ENCODE peak calls at places on chromosomes 5 and 9, in ten cellular contexts. I is RWPE1; V is skeletal muscle cell; D is left ventricle myocardium inferior; M is amniotic stem cell; C is stimulated activated naive B cell treated with anti-CD40 and anti-IgM and Interleukin-4, amounts not matched to agents 10 μg/mL and 1 μg/mL and 100 μg/mL, for 72 hours; N is stimulated activated CD4-positive, alpha-beta T cell treated with anti-CD3 and anti-CD28 coated beads, Interleukin-4, amount 100 ng/mL, for 4 hours; B is astrocyte of the cerebellum; P is NCI-H1105; O is T follicular helper cell. G is an unnamed sample.
A peak's percentile ranks its signal among the peaks of the same experiment; 100 is the strongest.

GRCh38 chr9:131288217-131288616 is 1.3 kb upstream of the PLPP7 start:
- DNase-seq in I (no peak), V (no peak), D (no peak), N (no peak), B (no peak), P (no peak), O (no peak), M (no peak), C (no peak), G (no peak)

GRCh38 chr9:114900937-114901802 is 29.2 kb downstream of the TNFSF8 start:
- DNase-seq in O (no peak), M (no peak), I (no peak), N (no peak), P (no peak), C (no peak), D (no peak), B (no peak), V (no peak), G (no peak)

GRCh38 chr9:114417511-114417910 is 29.7 kb upstream of the AKNA start:
- DNase-seq in V (no peak), D (no peak), P (no peak), B (peak; percentile 66), I (peak; percentile 34), C (no peak), N (no peak), O (no peak), M (peak; percentile 48), G (no peak)

GRCh38 chr9:119941081-119941480 is 571.8 kb upstream of the BRINP1 start:
- DNase-seq in M (no peak), B (peak; percentile 63), D (no peak), P (no peak), N (no peak), C (no peak), I (no peak), O (no peak), V (no peak), G (no peak)

GRCh38 chr5:37830348-37830747 is 9.5 kb downstream of the GDNF start:
- DNase-seq in D (no peak), M (no peak), P (no peak), I (no peak), B (no peak), V (no peak), O (no peak), N (no peak), C (no peak), G (no peak)

GRCh38 chr9:121269888-121270254 is 1.9 kb downstream of the GSN start:
- DNase-seq in P (no peak), D (no peak), C (no peak), B (no peak), O (no peak), V (no peak), I (no peak), M (no peak), N (no peak), G (no peak)

GRCh38 chr9:132201780-132202703 is 40.2 kb downstream of the NTNG2 start:
- DNase-seq in M (no peak), I (no peak), V (no peak), D (no peak), N (no peak), O (no peak), C (no peak), B (no peak), P (no peak), G (no peak)

GRCh38 chr5:134403951-134404350 is 7.7 kb downstream of the CDKN2AIPNL start:
- DNase-seq in D (no peak), I (peak; percentile 81), C (no peak), O (no peak), M (no peak), P (no peak), V (no peak), N (no peak), B (no peak), G (no peak)

GRCh38 chr5:53473644-53474043 is 6.8 kb upstream of the FST start:
- DNase-seq in M (no peak), V (no peak), N (no peak), O (no peak), D (no peak), P (no peak), B (no peak), I (no peak), C (no peak), G (no peak)

GRCh38 chr5:158634713-158635112 is 465.0 kb downstream of the EBF1 start:
- DNase-seq in N (no peak), B (no peak), I (no peak), O (no peak), P (no peak), D (no peak), C (no peak), M (no peak), V (no peak), G (no peak)

GRCh38 chr5:151696470-151697061 is 9.9 kb upstream of the SPARC start:
- DNase-seq in V (peak; percentile 99), N (no peak), C (no peak), O (no peak), I (no peak), M (peak; percentile 94), P (no peak), D (peak; percentile 61), B (peak; percentile 97), G (no peak)

GRCh38 chr9:127803507-127804352 is 1.0 kb downstream of the FPGS start:
- DNase-seq in B (no peak), P (no peak), I (peak; percentile 99), V (no peak), D (no peak), C (no peak), M (no peak), N (no peak), O (no peak), G (no peak)

GRCh38 chr5:150077996-150078801 is 8.2 kb downstream of the CSF1R start:
- DNase-seq in M (no peak), P (no peak), N (no peak), B (no peak), C (no peak), D (no peak), O (no peak), I (no peak), V (no peak), G (no peak)

GRCh38 chr5:135719428-135720063 is 114.9 kb upstream of the SLC25A48 start:
- DNase-seq in D (no peak), M (no peak), N (no peak), O (no peak), C (no peak), P (no peak), V (no peak), B (no peak), I (no peak), G (no peak)

GRCh38 chr9:95508242-95508967 is 8.4 kb downstream of the PTCH1 start:
- DNase-seq in O (no peak), P (peak; percentile 41), D (no peak), M (no peak), C (no peak), B (no peak), V (no peak), I (no peak), N (no peak), G (no peak)

GRCh38 chr9:136709454-136710109 is 2.8 kb upstream of the DIPK1B start:
- DNase-seq in M (no peak), D (no peak), B (no peak), O (no peak), N (no peak), P (no peak), I (no peak), V (no peak), C (no peak), G (no peak)

GRCh38 chr5:53236683-53237082 is 127.1 kb upstream of the MOCS2 start:
- DNase-seq in B (no peak), P (no peak), N (no peak), I (no peak), M (no peak), D (no peak), V (no peak), O (no peak), C (no peak), G (no peak)

GRCh38 chr5:137566118-137566541 is 67.0 kb upstream of the SPOCK1 start:
- DNase-seq in V (peak; percentile 88), N (no peak), P (no peak), B (no peak), I (no peak), M (no peak), O (no peak), C (no peak), D (no peak), G (no peak)

GRCh38 chr9:114965565-114965964 is 35.2 kb upstream of the TNFSF8 start:
- DNase-seq in I (no peak), O (no peak), V (no peak), D (no peak), P (no peak), C (no peak), N (no peak), M (no peak), B (no peak), G (no peak)

GRCh38 chr9:36051317-36051716 is 14.6 kb downstream of the RECK start:
- DNase-seq in O (no peak), I (no peak), V (no peak), D (no peak), M (no peak), N (no peak), B (no peak), P (no peak), C (no peak), G (no peak)

GRCh38 chr9:135910757-135911156 is 3.4 kb upstream of the CAMSAP1 start:
- DNase-seq in D (no peak), C (no peak), I (no peak), O (no peak), M (no peak), V (no peak), B (no peak), P (no peak), N (no peak), G (no peak)

GRCh38 chr5:16725575-16725974 is 108.8 kb upstream of the RETREG1 start:
- DNase-seq in V (no peak), N (no peak), P (no peak), M (no peak), I (no peak), C (no peak), D (no peak), B (no peak), O (no peak), G (no peak)

GRCh38 chr5:129410488-129410887 is 49.6 kb upstream of the ADAMTS19 start:
- DNase-seq in M (no peak), P (no peak), C (no peak), O (no peak), N (no peak), I (no peak), V (no peak), B (no peak), D (no peak), G (no peak)

GRCh38 chr9:21513431-21513830 is 31.3 kb upstream of the IFNE start:
- DNase-seq in B (no peak), O (no peak), I (no peak), N (no peak), V (peak; percentile 19), M (no peak), C (no peak), P (no peak), D (no peak), G (no peak)

GRCh38 chr9:123326662-123327093 is 29.3 kb upstream of the CRB2 start:
- DNase-seq in P (no peak), I (no peak), B (no peak), N (no peak), O (no peak), V (no peak), M (no peak), C (peak; percentile 68), D (no peak), G (no peak)

GRCh38 chr9:32707326-32707725 is 71.9 kb upstream of the TAF1L start:
- DNase-seq in O (no peak), I (no peak), C (no peak), P (no peak), M (no peak), N (no peak), V (no peak), B (no peak), D (no peak), G (no peak)

G was measured in HAP-1.